ENCODE peak calls at places on chromosome 1, in four cellular contexts. One of them, this sample, is unnamed.

GRCh38 chr1:233327938-233328660 is 575 bp downstream of the MAP3K21 start:
- DNase-seq in activated naive CD8-positive, alpha-beta T cell treated with anti-CD3 and anti-CD28 coated beads, Interleukin-2, amount 10 ng/mL, durations not matched to agents 7 days and 5 days: peak; percentile 54
- DNase-seq in pancreas: peak; percentile 76
- DNase-seq in RWPE1: peak; percentile 17
- DNase-seq in this sample: peak; percentile 76

GRCh38 chr1:175734642-175735041 is 8.8 kb downstream of the TNR start:
- DNase-seq in activated naive CD8-positive, alpha-beta T cell treated with anti-CD3 and anti-CD28 coated beads, Interleukin-2, amount 10 ng/mL, durations not matched to agents 7 days and 5 days: no peak
- DNase-seq in pancreas: no peak
- DNase-seq in RWPE1: no peak
- DNase-seq in this sample: no peak

GRCh38 chr1:109498161-109498801 is 4.4 kb downstream of the CYB561D1 start:
- DNase-seq in activated naive CD8-positive, alpha-beta T cell treated with anti-CD3 and anti-CD28 coated beads, Interleukin-2, amount 10 ng/mL, durations not matched to agents 7 days and 5 days: peak; percentile 45
- DNase-seq in pancreas: no peak
- DNase-seq in RWPE1: no peak
- DNase-seq in this sample: no peak

GRCh38 chr1:23263380-23263887 is 46.1 kb upstream of the HTR1D start:
- DNase-seq in activated naive CD8-positive, alpha-beta T cell treated with anti-CD3 and anti-CD28 coated beads, Interleukin-2, amount 10 ng/mL, durations not matched to agents 7 days and 5 days: no peak
- DNase-seq in pancreas: no peak
- DNase-seq in RWPE1: no peak
- DNase-seq in this sample: peak; percentile 58

GRCh38 chr1:17082761-17083160 is 28.9 kb upstream of the SDHB start:
- DNase-seq in activated naive CD8-positive, alpha-beta T cell treated with anti-CD3 and anti-CD28 coated beads, Interleukin-2, amount 10 ng/mL, durations not matched to agents 7 days and 5 days: no peak
- DNase-seq in pancreas: no peak
- DNase-seq in RWPE1: no peak
- DNase-seq in this sample: no peak

GRCh38 chr1:157137051-157137772 is 983 bp downstream of the ETV3 start:
- DNase-seq in activated naive CD8-positive, alpha-beta T cell treated with anti-CD3 and anti-CD28 coated beads, Interleukin-2, amount 10 ng/mL, durations not matched to agents 7 days and 5 days: no peak
- DNase-seq in pancreas: no peak
- DNase-seq in RWPE1: peak; percentile 34
- DNase-seq in this sample: no peak

GRCh38 chr1:77282866-77283539 is 1.2 kb downstream of the AK5 start:
- DNase-seq in activated naive CD8-positive, alpha-beta T cell treated with anti-CD3 and anti-CD28 coated beads, Interleukin-2, amount 10 ng/mL, durations not matched to agents 7 days and 5 days: peak; percentile 43
- DNase-seq in pancreas: no peak
- DNase-seq in RWPE1: no peak
- DNase-seq in this sample: peak; percentile 78

GRCh38 chr1:181669209-181669608 is 185.9 kb downstream of the CACNA1E start:
- DNase-seq in activated naive CD8-positive, alpha-beta T cell treated with anti-CD3 and anti-CD28 coated beads, Interleukin-2, amount 10 ng/mL, durations not matched to agents 7 days and 5 days: no peak
- DNase-seq in pancreas: no peak
- DNase-seq in RWPE1: peak; percentile 54
- DNase-seq in this sample: no peak

GRCh38 chr1:87159378-87159915 is 169.2 kb upstream of the LMO4 start:
- DNase-seq in activated naive CD8-positive, alpha-beta T cell treated with anti-CD3 and anti-CD28 coated beads, Interleukin-2, amount 10 ng/mL, durations not matched to agents 7 days and 5 days: no peak
- DNase-seq in pancreas: no peak
- DNase-seq in RWPE1: no peak
- DNase-seq in this sample: no peak

GRCh38 chr1:207964195-207964966 is 53.5 kb upstream of the CD34 start:
- DNase-seq in activated naive CD8-positive, alpha-beta T cell treated with anti-CD3 and anti-CD28 coated beads, Interleukin-2, amount 10 ng/mL, durations not matched to agents 7 days and 5 days: no peak
- DNase-seq in pancreas: no peak
- DNase-seq in RWPE1: no peak
- DNase-seq in this sample: no peak

GRCh38 chr1:154198756-154199562 is 7.1 kb upstream of the TPM3 start:
- DNase-seq in activated naive CD8-positive, alpha-beta T cell treated with anti-CD3 and anti-CD28 coated beads, Interleukin-2, amount 10 ng/mL, durations not matched to agents 7 days and 5 days: no peak
- DNase-seq in pancreas: no peak
- DNase-seq in RWPE1: peak; percentile 48
- DNase-seq in this sample: no peak